ENCODE peak calls at places on chromosomes 2 and 18, in seven cellular contexts. One of them, this sample, is unnamed.

GRCh38 chr2:226115102-226115831 is 684.4 kb downstream of the IRS1 start:
- DNase-seq in mammary epithelial cell: peak; percentile 98
- DNase-seq in iPS DF 6.9: no peak
- DNase-seq in MM.1S: no peak
- DNase-seq in CD8-positive, alpha-beta memory T cell: no peak
- DNase-seq in sigmoid colon: no peak
- DNase-seq in neural progenitor cell: no peak
- DNase-seq in this sample: no peak

GRCh38 chr2:84969511-84970265 is 1.3 kb upstream of the KCMF1 start:
- DNase-seq in mammary epithelial cell: no peak
- DNase-seq in iPS DF 6.9: no peak
- DNase-seq in MM.1S: peak; percentile 32
- DNase-seq in CD8-positive, alpha-beta memory T cell: peak; percentile 56
- DNase-seq in sigmoid colon: peak; percentile 55
- DNase-seq in neural progenitor cell: peak; percentile 33
- DNase-seq in this sample: peak; percentile 28

GRCh38 chr18:8654482-8655451 is 45.5 kb downstream of the RAB12 start:
- DNase-seq in mammary epithelial cell: no peak
- DNase-seq in iPS DF 6.9: no peak
- DNase-seq in MM.1S: peak; percentile 37
- DNase-seq in CD8-positive, alpha-beta memory T cell: no peak
- DNase-seq in sigmoid colon: no peak
- DNase-seq in neural progenitor cell: no peak
- DNase-seq in this sample: no peak

GRCh38 chr2:70089220-70089945 is 2.1 kb downstream of the PCBP1 start:
- DNase-seq in mammary epithelial cell: no peak
- DNase-seq in iPS DF 6.9: no peak
- DNase-seq in MM.1S: peak; percentile 36
- DNase-seq in CD8-positive, alpha-beta memory T cell: no peak
- DNase-seq in sigmoid colon: peak; percentile 69
- DNase-seq in neural progenitor cell: peak; percentile 56
- DNase-seq in this sample: no peak

GRCh38 chr2:26672112-26672817 is 20.3 kb upstream of the KCNK3 start:
- DNase-seq in mammary epithelial cell: no peak
- DNase-seq in iPS DF 6.9: no peak
- DNase-seq in MM.1S: no peak
- DNase-seq in CD8-positive, alpha-beta memory T cell: no peak
- DNase-seq in sigmoid colon: peak; percentile 40
- DNase-seq in neural progenitor cell: no peak
- DNase-seq in this sample: no peak

GRCh38 chr2:227853204-227853629 is 18.2 kb upstream of the DAW1 start:
- DNase-seq in mammary epithelial cell: peak; percentile 96
- DNase-seq in iPS DF 6.9: no peak
- DNase-seq in MM.1S: no peak
- DNase-seq in CD8-positive, alpha-beta memory T cell: no peak
- DNase-seq in sigmoid colon: no peak
- DNase-seq in neural progenitor cell: no peak
- DNase-seq in this sample: no peak

GRCh38 chr2:73823916-73824523 is 4.7 kb upstream of the STAMBP start:
- DNase-seq in mammary epithelial cell: peak; percentile 57
- DNase-seq in iPS DF 6.9: no peak
- DNase-seq in MM.1S: peak; percentile 70
- DNase-seq in CD8-positive, alpha-beta memory T cell: peak; percentile 53
- DNase-seq in sigmoid colon: no peak
- DNase-seq in neural progenitor cell: peak; percentile 61
- DNase-seq in this sample: no peak

GRCh38 chr2:226799976-226800940 is 638 bp upstream of the IRS1 start:
- DNase-seq in mammary epithelial cell: no peak
- DNase-seq in iPS DF 6.9: no peak
- DNase-seq in MM.1S: peak; percentile 19
- DNase-seq in CD8-positive, alpha-beta memory T cell: no peak
- DNase-seq in sigmoid colon: peak; percentile 71
- DNase-seq in neural progenitor cell: peak; percentile 30
- DNase-seq in this sample: no peak

GRCh38 chr2:96213379-96213778 is 4.8 kb upstream of the STARD7 start:
- DNase-seq in mammary epithelial cell: no peak
- DNase-seq in iPS DF 6.9: peak; percentile 4
- DNase-seq in MM.1S: no peak
- DNase-seq in CD8-positive, alpha-beta memory T cell: no peak
- DNase-seq in sigmoid colon: no peak
- DNase-seq in neural progenitor cell: no peak
- DNase-seq in this sample: no peak

GRCh38 chr18:45521777-45522176 is 93.5 kb upstream of the SLC14A2 start:
- DNase-seq in mammary epithelial cell: peak; percentile 34
- DNase-seq in iPS DF 6.9: no peak
- DNase-seq in MM.1S: no peak
- DNase-seq in CD8-positive, alpha-beta memory T cell: no peak
- DNase-seq in sigmoid colon: no peak
- DNase-seq in neural progenitor cell: no peak
- DNase-seq in this sample: no peak

GRCh38 chr2:165369131-165369935 is 100.2 kb upstream of the CSRNP3 start:
- DNase-seq in mammary epithelial cell: peak; percentile 83
- DNase-seq in iPS DF 6.9: peak; percentile 25
- DNase-seq in MM.1S: no peak
- DNase-seq in CD8-positive, alpha-beta memory T cell: no peak
- DNase-seq in sigmoid colon: no peak
- DNase-seq in neural progenitor cell: peak; percentile 63
- DNase-seq in this sample: no peak

GRCh38 chr2:105872142-105872728 is 127.5 kb downstream of the NCK2 start:
- DNase-seq in mammary epithelial cell: no peak
- DNase-seq in iPS DF 6.9: no peak
- DNase-seq in MM.1S: no peak
- DNase-seq in CD8-positive, alpha-beta memory T cell: peak; percentile 61
- DNase-seq in sigmoid colon: no peak
- DNase-seq in neural progenitor cell: no peak
- DNase-seq in this sample: no peak

DNA sequence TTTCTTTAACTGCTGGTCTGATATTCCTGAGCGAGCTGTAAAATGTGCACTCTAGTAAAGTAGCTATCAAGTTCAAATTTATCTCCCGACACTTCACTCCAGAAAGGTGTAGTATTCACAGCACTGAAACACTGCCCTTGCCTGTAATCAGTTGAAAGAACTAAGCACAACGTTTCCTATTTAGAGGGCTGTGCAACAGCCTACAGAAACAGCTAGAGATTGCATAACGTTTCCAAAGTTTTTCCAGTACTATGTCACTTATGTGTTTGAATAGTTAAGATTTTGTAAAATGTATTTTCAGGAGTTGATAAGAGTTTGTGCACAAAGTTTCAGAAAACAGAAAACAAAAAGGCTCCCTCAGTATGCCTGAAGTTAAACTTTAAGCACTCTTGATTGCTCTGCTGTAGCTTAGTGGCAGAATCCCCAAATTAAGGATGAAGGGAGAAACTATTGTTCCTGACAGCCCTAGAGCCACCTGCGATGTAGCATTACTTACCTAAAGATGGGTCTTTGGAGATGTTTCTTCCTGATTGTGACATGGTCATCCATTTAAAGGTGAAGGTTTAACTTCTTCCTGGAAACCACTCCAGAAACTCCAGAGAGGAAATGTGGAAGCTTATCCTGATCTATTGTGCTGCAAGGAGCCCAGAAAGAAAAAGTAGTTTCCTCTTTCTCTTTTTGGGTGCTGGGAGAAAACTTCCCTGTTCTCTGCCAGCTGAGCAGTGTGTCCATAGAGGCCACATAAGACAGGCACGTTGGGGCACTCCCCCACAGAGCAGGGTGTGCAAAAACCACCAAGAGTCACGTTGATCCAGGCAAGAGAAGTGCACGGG is 538 bp downstream of the PDE1A start:
- DNase-seq in mammary epithelial cell: no peak
- DNase-seq in iPS DF 6.9: no peak
- DNase-seq in MM.1S: no peak
- DNase-seq in CD8-positive, alpha-beta memory T cell: no peak
- DNase-seq in sigmoid colon: no peak
- DNase-seq in neural progenitor cell: no peak
- DNase-seq in this sample: no peak
- H3K4me3 ChIP-seq in mammary epithelial cell: no peak overlapping the region
- H3K4me3 ChIP-seq in iPS DF 6.9: no peak overlapping the region
- H3K4me3 ChIP-seq in MM.1S: no peak overlapping the region
- H3K4me3 ChIP-seq in CD8-positive, alpha-beta memory T cell: no peak overlapping the region
- H3K4me3 ChIP-seq in sigmoid colon: peak overlapping the region; percentile 50
- H3K4me3 ChIP-seq in neural progenitor cell: no peak overlapping the region
- H3K4me3 ChIP-seq in this sample: no peak overlapping the region

GRCh38 chr18:59228361-59228760 is 8.4 kb downstream of the GRP start:
- DNase-seq in mammary epithelial cell: peak; percentile 30
- DNase-seq in iPS DF 6.9: no peak
- DNase-seq in MM.1S: no peak
- DNase-seq in CD8-positive, alpha-beta memory T cell: no peak
- DNase-seq in sigmoid colon: no peak
- DNase-seq in neural progenitor cell: no peak
- DNase-seq in this sample: no peak
- H3K36me3 ChIP-seq in mammary epithelial cell: no peaks in the 10 kb centered on the region
- H3K36me3 ChIP-seq in iPS DF 6.9: no peaks in the 10 kb centered on the region
- H3K36me3 ChIP-seq in MM.1S: no peaks in the 10 kb centered on the region
- H3K36me3 ChIP-seq in CD8-positive, alpha-beta memory T cell: no peaks in the 10 kb centered on the region
- H3K36me3 ChIP-seq in sigmoid colon: no peaks in the 10 kb centered on the region
- H3K36me3 ChIP-seq in neural progenitor cell: no peaks in the 10 kb centered on the region
- H3K36me3 ChIP-seq in this sample: no peaks in the 10 kb centered on the region

DNA sequence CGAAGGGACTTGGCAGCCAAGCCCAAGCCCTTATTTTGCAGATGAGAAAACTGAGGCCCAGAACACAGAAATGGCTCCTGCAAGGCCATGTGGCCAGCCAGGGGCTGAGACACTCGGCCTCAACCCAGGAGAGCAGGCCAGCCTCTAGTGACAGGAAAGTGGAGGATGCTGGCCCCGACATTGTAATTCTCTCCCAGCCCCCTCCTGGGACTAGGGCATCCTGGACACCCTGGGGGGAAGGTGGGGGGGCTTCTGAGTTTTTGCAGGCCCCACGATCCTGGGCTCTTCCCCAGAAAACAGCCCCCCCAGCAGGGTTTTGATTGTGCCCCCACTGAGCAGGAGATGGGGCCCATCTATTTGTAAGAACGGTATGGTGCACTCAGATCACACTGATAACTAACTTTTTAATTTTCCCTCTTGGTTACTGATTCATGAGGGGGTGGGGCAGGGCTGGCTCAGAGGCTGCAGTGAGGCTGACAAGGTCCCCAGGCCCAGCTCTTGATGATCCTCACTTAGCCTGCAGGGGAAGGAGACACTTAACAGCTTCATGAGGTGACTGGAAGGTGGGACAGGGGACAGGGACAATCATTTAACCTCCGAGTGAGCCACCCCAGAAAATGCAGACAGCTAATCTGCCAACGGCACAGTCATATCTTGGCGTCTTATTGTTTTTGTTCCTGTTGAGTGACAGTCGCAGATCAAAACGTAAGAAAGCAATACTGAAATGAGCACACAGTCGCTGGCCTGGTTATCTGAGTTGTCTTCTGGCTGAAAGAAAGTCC is 18.9 kb downstream of the SMAD7 start:
- DNase-seq in mammary epithelial cell: no peak
- DNase-seq in iPS DF 6.9: no peak
- DNase-seq in MM.1S: peak; percentile 39
- DNase-seq in CD8-positive, alpha-beta memory T cell: no peak
- DNase-seq in sigmoid colon: no peak
- DNase-seq in neural progenitor cell: no peak
- DNase-seq in this sample: no peak
- H3K4me1 ChIP-seq in mammary epithelial cell: peaks cover 63% of the 10 kb centered on the region
- H3K4me1 ChIP-seq in iPS DF 6.9: peaks cover 28% of the 10 kb centered on the region
- H3K4me1 ChIP-seq in MM.1S: peaks cover 89% of the 10 kb centered on the region
- H3K4me1 ChIP-seq in CD8-positive, alpha-beta memory T cell: peaks cover 92% of the 10 kb centered on the region
- H3K4me1 ChIP-seq in sigmoid colon: no peaks in the 10 kb centered on the region
- H3K4me1 ChIP-seq in neural progenitor cell: peaks cover 21% of the 10 kb centered on the region
- H3K4me1 ChIP-seq in this sample: peaks cover 77% of the 10 kb centered on the region

GRCh38 chr2:75562513-75562864 is 1.8 kb upstream of the EVA1A start:
- DNase-seq in mammary epithelial cell: no peak
- DNase-seq in iPS DF 6.9: no peak
- DNase-seq in MM.1S: no peak
- DNase-seq in CD8-positive, alpha-beta memory T cell: no peak
- DNase-seq in sigmoid colon: no peak
- DNase-seq in neural progenitor cell: no peak
- DNase-seq in this sample: no peak

GRCh38 chr2:75560022-75560767 is 544 bp downstream of the EVA1A start:
- DNase-seq in mammary epithelial cell: peak; percentile 52
- DNase-seq in iPS DF 6.9: no peak
- DNase-seq in MM.1S: peak; percentile 7
- DNase-seq in CD8-positive, alpha-beta memory T cell: no peak
- DNase-seq in sigmoid colon: no peak
- DNase-seq in neural progenitor cell: peak; percentile 60
- DNase-seq in this sample: no peak

GRCh38 chr2:75563591-75563990 is 2.9 kb upstream of the EVA1A start:
- DNase-seq in mammary epithelial cell: no peak
- DNase-seq in iPS DF 6.9: no peak
- DNase-seq in MM.1S: no peak
- DNase-seq in CD8-positive, alpha-beta memory T cell: no peak
- DNase-seq in sigmoid colon: no peak
- DNase-seq in neural progenitor cell: no peak
- DNase-seq in this sample: no peak

GRCh38 chr2:75560768-75561565 is at the start of gene EVA1A:
- DNase-seq in mammary epithelial cell: peak; percentile 70
- DNase-seq in iPS DF 6.9: peak; percentile 16
- DNase-seq in MM.1S: peak; percentile 20
- DNase-seq in CD8-positive, alpha-beta memory T cell: no peak
- DNase-seq in sigmoid colon: no peak
- DNase-seq in neural progenitor cell: peak; percentile 80
- DNase-seq in this sample: no peak

GRCh38 chr2:75561566-75562512 is 1.1 kb upstream of the EVA1A start:
- DNase-seq in mammary epithelial cell: peak; percentile 51
- DNase-seq in iPS DF 6.9: no peak
- DNase-seq in MM.1S: no peak
- DNase-seq in CD8-positive, alpha-beta memory T cell: no peak
- DNase-seq in sigmoid colon: no peak
- DNase-seq in neural progenitor cell: no peak
- DNase-seq in this sample: no peak
- H3K4me3 ChIP-seq in mammary epithelial cell: peak overlapping the region; percentile 75
- H3K4me3 ChIP-seq in iPS DF 6.9: no peak overlapping the region
- H3K4me3 ChIP-seq in MM.1S: no peak overlapping the region
- H3K4me3 ChIP-seq in CD8-positive, alpha-beta memory T cell: no peak overlapping the region
- H3K4me3 ChIP-seq in sigmoid colon: no peak overlapping the region
- H3K4me3 ChIP-seq in neural progenitor cell: peak overlapping the region; percentile 77
- H3K4me3 ChIP-seq in this sample: no peak overlapping the region

DNA sequence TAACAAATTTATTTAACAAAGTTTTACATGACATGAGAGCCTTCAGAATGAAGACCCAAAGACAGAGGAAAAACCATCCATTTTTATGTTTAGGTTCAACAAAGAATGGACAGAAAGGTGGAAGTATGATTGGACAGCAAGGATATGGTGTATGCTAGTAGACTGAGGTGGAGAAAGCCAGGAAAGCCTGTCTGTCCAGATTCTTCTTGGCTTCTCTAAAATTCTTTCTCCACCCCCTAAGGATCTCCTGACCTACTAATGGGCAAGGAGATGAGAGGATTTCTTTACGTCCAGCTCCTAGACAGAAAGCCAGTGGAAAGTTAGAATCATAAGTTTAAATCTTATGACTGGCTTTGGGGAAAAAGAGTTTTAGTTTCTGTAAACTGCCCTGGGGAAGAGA is 3.0 kb downstream of the ATIC start:
- DNase-seq in mammary epithelial cell: no peak
- DNase-seq in iPS DF 6.9: no peak
- DNase-seq in MM.1S: no peak
- DNase-seq in CD8-positive, alpha-beta memory T cell: no peak
- DNase-seq in sigmoid colon: no peak
- DNase-seq in neural progenitor cell: no peak
- DNase-seq in this sample: no peak
- H3K36me3 ChIP-seq in mammary epithelial cell: peaks cover 23% of the 10 kb centered on the region
- H3K36me3 ChIP-seq in iPS DF 6.9: peaks cover 5% of the 10 kb centered on the region
- H3K36me3 ChIP-seq in MM.1S: peaks cover 7% of the 10 kb centered on the region
- H3K36me3 ChIP-seq in CD8-positive, alpha-beta memory T cell: peaks cover 8% of the 10 kb centered on the region
- H3K36me3 ChIP-seq in sigmoid colon: peaks cover 37% of the 10 kb centered on the region
- H3K36me3 ChIP-seq in neural progenitor cell: peaks cover 29% of the 10 kb centered on the region
- H3K36me3 ChIP-seq in this sample: peaks cover 9% of the 10 kb centered on the region